ENCODE peak calls at places on chromosomes 12 and 14, in seven cellular contexts. One of them, this sample, is unnamed.

GRCh38 chr12:40727774-40728483 is 35.7 kb downstream of the CNTN1 start:
- DNase-seq in CD8-positive, alpha-beta T cell: no peak
- DNase-seq in T-cell: no peak
- DNase-seq in cortex of kidney: no peak
- DNase-seq in activated CD4-positive, alpha-beta T cell treated with anti-CD3 and anti-CD28 coated beads for 24 hours: no peak
- DNase-seq in putamen: no peak
- DNase-seq in COR-L47: no peak
- DNase-seq in this sample: no peak

GRCh38 chr14:56659964-56660551 is 80.5 kb downstream of the TMEM260 start:
- DNase-seq in cortex of kidney: no peak
- DNase-seq in T-cell: no peak
- DNase-seq in putamen: peak
- DNase-seq in CD8-positive, alpha-beta T cell: no peak
- DNase-seq in activated CD4-positive, alpha-beta T cell treated with anti-CD3 and anti-CD28 coated beads for 24 hours: no peak
- DNase-seq in COR-L47: peak
- DNase-seq in this sample: peak

GRCh38 chr12:68971404-68971803 is 38.4 kb upstream of the CPM start:
- DNase-seq in COR-L47: no peak
- DNase-seq in activated CD4-positive, alpha-beta T cell treated with anti-CD3 and anti-CD28 coated beads for 24 hours: no peak
- DNase-seq in cortex of kidney: no peak
- DNase-seq in putamen: no peak
- DNase-seq in CD8-positive, alpha-beta T cell: no peak
- DNase-seq in T-cell: no peak
- DNase-seq in this sample: no peak

GRCh38 chr14:74671789-74672188 is 41.1 kb downstream of the AREL1 start:
- DNase-seq in COR-L47: no peak
- DNase-seq in CD8-positive, alpha-beta T cell: no peak
- DNase-seq in activated CD4-positive, alpha-beta T cell treated with anti-CD3 and anti-CD28 coated beads for 24 hours: no peak
- DNase-seq in T-cell: no peak
- DNase-seq in putamen: no peak
- DNase-seq in cortex of kidney: no peak
- DNase-seq in this sample: no peak

GRCh38 chr12:122310636-122311035 is 44.3 kb upstream of the VPS33A start:
- DNase-seq in activated CD4-positive, alpha-beta T cell treated with anti-CD3 and anti-CD28 coated beads for 24 hours: no peak
- DNase-seq in T-cell: no peak
- DNase-seq in cortex of kidney: no peak
- DNase-seq in COR-L47: no peak
- DNase-seq in putamen: peak
- DNase-seq in CD8-positive, alpha-beta T cell: no peak
- DNase-seq in this sample: no peak

GRCh38 chr12:3827301-3828000 is 45.7 kb downstream of the PARP11 start:
- DNase-seq in putamen: no peak
- DNase-seq in COR-L47: no peak
- DNase-seq in cortex of kidney: no peak
- DNase-seq in CD8-positive, alpha-beta T cell: no peak
- DNase-seq in activated CD4-positive, alpha-beta T cell treated with anti-CD3 and anti-CD28 coated beads for 24 hours: no peak
- DNase-seq in T-cell: no peak
- DNase-seq in this sample: no peak

GRCh38 chr14:104334812-104335161 is 196.4 kb downstream of the KIF26A start:
- DNase-seq in putamen: no peak
- DNase-seq in COR-L47: no peak
- DNase-seq in cortex of kidney: no peak
- DNase-seq in activated CD4-positive, alpha-beta T cell treated with anti-CD3 and anti-CD28 coated beads for 24 hours: no peak
- DNase-seq in CD8-positive, alpha-beta T cell: no peak
- DNase-seq in T-cell: no peak
- DNase-seq in this sample: no peak

GRCh38 chr12:92425152-92425551 is 277.6 kb upstream of the PLEKHG7 start:
- DNase-seq in activated CD4-positive, alpha-beta T cell treated with anti-CD3 and anti-CD28 coated beads for 24 hours: no peak
- DNase-seq in COR-L47: no peak
- DNase-seq in cortex of kidney: no peak
- DNase-seq in putamen: no peak
- DNase-seq in CD8-positive, alpha-beta T cell: no peak
- DNase-seq in T-cell: no peak
- DNase-seq in this sample: no peak

GRCh38 chr14:71452535-71452934 is 479.7 kb upstream of the RGS6 start:
- DNase-seq in COR-L47: no peak
- DNase-seq in activated CD4-positive, alpha-beta T cell treated with anti-CD3 and anti-CD28 coated beads for 24 hours: no peak
- DNase-seq in T-cell: no peak
- DNase-seq in cortex of kidney: no peak
- DNase-seq in putamen: no peak
- DNase-seq in CD8-positive, alpha-beta T cell: no peak
- DNase-seq in this sample: no peak

GRCh38 chr14:54818201-54819133 is 84.2 kb downstream of the GCH1 start:
- DNase-seq in COR-L47: peak
- DNase-seq in CD8-positive, alpha-beta T cell: no peak
- DNase-seq in T-cell: no peak
- DNase-seq in putamen: no peak
- DNase-seq in activated CD4-positive, alpha-beta T cell treated with anti-CD3 and anti-CD28 coated beads for 24 hours: no peak
- DNase-seq in cortex of kidney: no peak
- DNase-seq in this sample: peak

GRCh38 chr12:24820872-24821271 is 128.0 kb downstream of the BCAT1 start:
- DNase-seq in T-cell: no peak
- DNase-seq in activated CD4-positive, alpha-beta T cell treated with anti-CD3 and anti-CD28 coated beads for 24 hours: no peak
- DNase-seq in CD8-positive, alpha-beta T cell: no peak
- DNase-seq in cortex of kidney: no peak
- DNase-seq in COR-L47: no peak
- DNase-seq in putamen: no peak
- DNase-seq in this sample: no peak

GRCh38 chr14:37401093-37401492 is 194.0 kb downstream of the FOXA1 start:
- DNase-seq in T-cell: no peak
- DNase-seq in CD8-positive, alpha-beta T cell: no peak
- DNase-seq in cortex of kidney: no peak
- DNase-seq in COR-L47: no peak
- DNase-seq in activated CD4-positive, alpha-beta T cell treated with anti-CD3 and anti-CD28 coated beads for 24 hours: no peak
- DNase-seq in putamen: no peak
- DNase-seq in this sample: no peak

GRCh38 chr12:90630006-90630405 is 325.0 kb downstream of the CCER1 start:
- DNase-seq in putamen: no peak
- DNase-seq in T-cell: no peak
- DNase-seq in CD8-positive, alpha-beta T cell: no peak
- DNase-seq in COR-L47: peak
- DNase-seq in activated CD4-positive, alpha-beta T cell treated with anti-CD3 and anti-CD28 coated beads for 24 hours: no peak
- DNase-seq in cortex of kidney: no peak
- DNase-seq in this sample: peak

GRCh38 chr12:24991209-24992049 is 42.5 kb upstream of the BCAT1 start:
- DNase-seq in COR-L47: peak
- DNase-seq in T-cell: peak
- DNase-seq in cortex of kidney: no peak
- DNase-seq in putamen: peak
- DNase-seq in activated CD4-positive, alpha-beta T cell treated with anti-CD3 and anti-CD28 coated beads for 24 hours: no peak
- DNase-seq in CD8-positive, alpha-beta T cell: no peak
- DNase-seq in this sample: peak

GRCh38 chr12:3071107-3071506 is 6.1 kb upstream of the TSPAN9 start:
- DNase-seq in cortex of kidney: no peak
- DNase-seq in CD8-positive, alpha-beta T cell: no peak
- DNase-seq in activated CD4-positive, alpha-beta T cell treated with anti-CD3 and anti-CD28 coated beads for 24 hours: no peak
- DNase-seq in T-cell: no peak
- DNase-seq in COR-L47: no peak
- DNase-seq in putamen: no peak
- DNase-seq in this sample: no peak

GRCh38 chr12:71755146-71755892 is 656 bp downstream of the RAB21 start:
- DNase-seq in COR-L47: peak
- DNase-seq in activated CD4-positive, alpha-beta T cell treated with anti-CD3 and anti-CD28 coated beads for 24 hours: peak
- DNase-seq in cortex of kidney: no peak
- DNase-seq in putamen: peak
- DNase-seq in CD8-positive, alpha-beta T cell: peak
- DNase-seq in T-cell: peak
- DNase-seq in this sample: no peak

GRCh38 chr12:104360988-104361707 is 57.6 kb downstream of the EID3 start:
- DNase-seq in CD8-positive, alpha-beta T cell: no peak
- DNase-seq in activated CD4-positive, alpha-beta T cell treated with anti-CD3 and anti-CD28 coated beads for 24 hours: no peak
- DNase-seq in putamen: no peak
- DNase-seq in COR-L47: no peak
- DNase-seq in T-cell: no peak
- DNase-seq in cortex of kidney: no peak
- DNase-seq in this sample: no peak

GRCh38 chr14:49134940-49135339 is 451.2 kb downstream of the RPS29 start:
- DNase-seq in putamen: no peak
- DNase-seq in activated CD4-positive, alpha-beta T cell treated with anti-CD3 and anti-CD28 coated beads for 24 hours: no peak
- DNase-seq in T-cell: no peak
- DNase-seq in COR-L47: no peak
- DNase-seq in cortex of kidney: no peak
- DNase-seq in CD8-positive, alpha-beta T cell: no peak
- DNase-seq in this sample: no peak

GRCh38 chr12:79766705-79767464 is 76.1 kb upstream of the PAWR start:
- DNase-seq in putamen: no peak
- DNase-seq in cortex of kidney: no peak
- DNase-seq in COR-L47: no peak
- DNase-seq in T-cell: no peak
- DNase-seq in CD8-positive, alpha-beta T cell: no peak
- DNase-seq in activated CD4-positive, alpha-beta T cell treated with anti-CD3 and anti-CD28 coated beads for 24 hours: no peak
- DNase-seq in this sample: no peak

GRCh38 chr14:95185033-95185432 is 27.7 kb upstream of the DICER1 start:
- DNase-seq in CD8-positive, alpha-beta T cell: no peak
- DNase-seq in T-cell: no peak
- DNase-seq in putamen: no peak
- DNase-seq in activated CD4-positive, alpha-beta T cell treated with anti-CD3 and anti-CD28 coated beads for 24 hours: no peak
- DNase-seq in cortex of kidney: no peak
- DNase-seq in COR-L47: no peak
- DNase-seq in this sample: no peak

GRCh38 chr12:27008070-27008469 is 6.1 kb downstream of the TM7SF3 start:
- DNase-seq in COR-L47: no peak
- DNase-seq in T-cell: no peak
- DNase-seq in putamen: no peak
- DNase-seq in activated CD4-positive, alpha-beta T cell treated with anti-CD3 and anti-CD28 coated beads for 24 hours: no peak
- DNase-seq in cortex of kidney: no peak
- DNase-seq in CD8-positive, alpha-beta T cell: no peak
- DNase-seq in this sample: no peak

GRCh38 chr14:99806841-99807240 is 13.6 kb downstream of the EML1 start:
- DNase-seq in putamen: no peak
- DNase-seq in T-cell: no peak
- DNase-seq in cortex of kidney: no peak
- DNase-seq in CD8-positive, alpha-beta T cell: no peak
- DNase-seq in COR-L47: no peak
- DNase-seq in activated CD4-positive, alpha-beta T cell treated with anti-CD3 and anti-CD28 coated beads for 24 hours: no peak
- DNase-seq in this sample: no peak

GRCh38 chr12:89263153-89263552 is 89.1 kb downstream of the DUSP6 start:
- DNase-seq in putamen: no peak
- DNase-seq in COR-L47: peak
- DNase-seq in cortex of kidney: no peak
- DNase-seq in activated CD4-positive, alpha-beta T cell treated with anti-CD3 and anti-CD28 coated beads for 24 hours: no peak
- DNase-seq in T-cell: no peak
- DNase-seq in CD8-positive, alpha-beta T cell: no peak
- DNase-seq in this sample: no peak

GRCh38 chr12:84741727-84742126 is 170.9 kb downstream of the SLC6A15 start:
- DNase-seq in activated CD4-positive, alpha-beta T cell treated with anti-CD3 and anti-CD28 coated beads for 24 hours: no peak
- DNase-seq in COR-L47: no peak
- DNase-seq in T-cell: no peak
- DNase-seq in putamen: no peak
- DNase-seq in CD8-positive, alpha-beta T cell: no peak
- DNase-seq in cortex of kidney: no peak
- DNase-seq in this sample: no peak

GRCh38 chr14:52052991-52053390 is 15.9 kb downstream of the NID2 start:
- DNase-seq in CD8-positive, alpha-beta T cell: no peak
- DNase-seq in cortex of kidney: no peak
- DNase-seq in activated CD4-positive, alpha-beta T cell treated with anti-CD3 and anti-CD28 coated beads for 24 hours: no peak
- DNase-seq in T-cell: no peak
- DNase-seq in COR-L47: no peak
- DNase-seq in putamen: no peak
- DNase-seq in this sample: no peak

GRCh38 chr12:110253176-110253575 is 27.9 kb upstream of the ATP2A2 start:
- DNase-seq in putamen: no peak
- DNase-seq in CD8-positive, alpha-beta T cell: no peak
- DNase-seq in T-cell: no peak
- DNase-seq in cortex of kidney: no peak
- DNase-seq in activated CD4-positive, alpha-beta T cell treated with anti-CD3 and anti-CD28 coated beads for 24 hours: no peak
- DNase-seq in COR-L47: no peak
- DNase-seq in this sample: no peak

GRCh38 chr12:118098911-118099671 is 4.7 kb downstream of the VSIG10 start:
- DNase-seq in activated CD4-positive, alpha-beta T cell treated with anti-CD3 and anti-CD28 coated beads for 24 hours: no peak
- DNase-seq in COR-L47: no peak
- DNase-seq in CD8-positive, alpha-beta T cell: no peak
- DNase-seq in cortex of kidney: no peak
- DNase-seq in T-cell: no peak
- DNase-seq in putamen: no peak
- DNase-seq in this sample: no peak

GRCh38 chr12:21662122-21662792 is 4.6 kb upstream of the LDHB start:
- DNase-seq in putamen: no peak
- DNase-seq in T-cell: no peak
- DNase-seq in activated CD4-positive, alpha-beta T cell treated with anti-CD3 and anti-CD28 coated beads for 24 hours: no peak
- DNase-seq in cortex of kidney: no peak
- DNase-seq in COR-L47: no peak
- DNase-seq in CD8-positive, alpha-beta T cell: no peak
- DNase-seq in this sample: no peak

GRCh38 chr12:109726511-109727038 is 12.9 kb downstream of the FAM222A start:
- DNase-seq in CD8-positive, alpha-beta T cell: peak
- DNase-seq in putamen: no peak
- DNase-seq in COR-L47: no peak
- DNase-seq in activated CD4-positive, alpha-beta T cell treated with anti-CD3 and anti-CD28 coated beads for 24 hours: no peak
- DNase-seq in T-cell: no peak
- DNase-seq in cortex of kidney: no peak
- DNase-seq in this sample: no peak

GRCh38 chr14:66440806-66441205 is 45.4 kb upstream of the CCDC196 start:
- DNase-seq in CD8-positive, alpha-beta T cell: no peak
- DNase-seq in cortex of kidney: no peak
- DNase-seq in activated CD4-positive, alpha-beta T cell treated with anti-CD3 and anti-CD28 coated beads for 24 hours: no peak
- DNase-seq in COR-L47: no peak
- DNase-seq in putamen: no peak
- DNase-seq in T-cell: no peak
- DNase-seq in this sample: no peak

GRCh38 chr14:104982548-104983230 is 2.9 kb upstream of the CLBA1 start:
- DNase-seq in putamen: no peak
- DNase-seq in cortex of kidney: no peak
- DNase-seq in COR-L47: no peak
- DNase-seq in T-cell: no peak
- DNase-seq in CD8-positive, alpha-beta T cell: no peak
- DNase-seq in activated CD4-positive, alpha-beta T cell treated with anti-CD3 and anti-CD28 coated beads for 24 hours: no peak
- DNase-seq in this sample: no peak

GRCh38 chr14:28113311-28113710 is 653.3 kb upstream of the FOXG1 start:
- DNase-seq in COR-L47: no peak
- DNase-seq in cortex of kidney: no peak
- DNase-seq in T-cell: no peak
- DNase-seq in putamen: no peak
- DNase-seq in CD8-positive, alpha-beta T cell: no peak
- DNase-seq in activated CD4-positive, alpha-beta T cell treated with anti-CD3 and anti-CD28 coated beads for 24 hours: no peak
- DNase-seq in this sample: no peak

GRCh38 chr12:14396071-14396470 is 30.6 kb downstream of the ATF7IP start:
- DNase-seq in CD8-positive, alpha-beta T cell: peak
- DNase-seq in cortex of kidney: no peak
- DNase-seq in COR-L47: no peak
- DNase-seq in T-cell: peak
- DNase-seq in activated CD4-positive, alpha-beta T cell treated with anti-CD3 and anti-CD28 coated beads for 24 hours: no peak
- DNase-seq in putamen: no peak
- DNase-seq in this sample: no peak

This sample was measured in NCI-H1092.